ENCODE peak calls at places on chromosomes 6 and 20, in six cellular contexts. R, W, K, V, L and C are unnamed samples.

GRCh38 chr20:41499064-41499463 is 119.1 kb downstream of the CHD6 start:
- DNase-seq in W (no peak), R (no peak), K (no peak), L (no peak), V (no peak), C (no peak)

GRCh38 chr6:134802426-134803058 is 147.4 kb downstream of the ALDH8A1 start:
- DNase-seq in W (no peak), K (peak), L (no peak), R (no peak), V (no peak), C (no peak)

GRCh38 chr20:61712632-61713031 is 353.0 kb downstream of the TAF4 start:
- DNase-seq in V (no peak), L (no peak), W (peak), K (no peak), R (no peak), C (no peak)

GRCh38 chr6:44247338-44248302 is 719 bp downstream of the HSP90AB1 start:
- DNase-seq in R (peak), W (peak), K (peak), V (peak), L (peak), C (peak)

GRCh38 chr6:157800420-157801237 is 22.4 kb upstream of the SNX9 start:
- DNase-seq in K (peak), R (no peak), V (peak), W (no peak), L (no peak), C (no peak)

GRCh38 chr6:166989427-166990034 is 9.7 kb upstream of the CEP43 start:
- DNase-seq in K (peak), R (peak), L (peak), W (peak), V (peak), C (no peak)

GRCh38 chr6:119090256-119090655 is 11.8 kb upstream of the FAM184A start:
- DNase-seq in L (no peak), K (no peak), W (no peak), V (peak), R (peak), C (no peak)

GRCh38 chr6:106670236-106670635 is 40.9 kb downstream of the QRSL1 start:
- DNase-seq in K (no peak), L (no peak), V (no peak), R (no peak), W (no peak), C (no peak)

GRCh38 chr6:88220493-88220892 is 54.3 kb upstream of the CNR1 start:
- DNase-seq in R (peak), K (no peak), V (peak), W (peak), L (no peak), C (no peak)

GRCh38 chr6:56026461-56027180 is 151.2 kb upstream of the BMP5 start:
- DNase-seq in V (no peak), K (peak), R (peak), W (no peak), L (peak), C (no peak)

GRCh38 chr20:63320616-63321147 is 27.7 kb downstream of the COL20A1 start:
- DNase-seq in R (no peak), K (no peak), W (no peak), L (no peak), V (no peak), C (peak)

GRCh38 chr6:140636698-140637402 is 1262.4 kb upstream of the CITED2 start:
- DNase-seq in K (peak), V (no peak), R (no peak), L (peak), W (no peak), C (no peak)

GRCh38 chr6:63553208-63553607 is 19.1 kb upstream of the LOC128125822 start:
- DNase-seq in K (no peak), W (no peak), V (no peak), R (no peak), L (no peak), C (no peak)

GRCh38 chr6:119736680-119737079 is 387.1 kb upstream of the MAN1A1 start:
- DNase-seq in V (no peak), W (no peak), L (no peak), R (no peak), K (no peak), C (no peak)

GRCh38 chr6:152267967-152268845 is 369.0 kb downstream of the SYNE1 start:
- DNase-seq in K (peak), R (peak), W (peak), L (peak), V (peak), C (no peak)

GRCh38 chr6:142878407-142878806 is 66.6 kb downstream of the HIVEP2 start:
- DNase-seq in K (no peak), R (no peak), V (no peak), W (no peak), L (no peak), C (no peak)

GRCh38 chr6:165985926-165986646 is 181.6 kb downstream of the TBXT start:
- DNase-seq in L (no peak), R (no peak), K (peak), V (no peak), W (no peak), C (no peak)

GRCh38 chr6:170137911-170138910 is 152.7 kb downstream of the DLL1 start:
- DNase-seq in K (no peak), R (no peak), V (no peak), L (no peak), W (no peak), C (peak)

GRCh38 chr20:62485701-62486089 is 9.9 kb upstream of the GATA5 start:
- DNase-seq in R (no peak), V (no peak), K (no peak), W (no peak), L (no peak), C (no peak)

GRCh38 chr20:57685134-57685851 is 24.5 kb downstream of the PMEPA1 start:
- DNase-seq in L (no peak), R (no peak), K (no peak), W (no peak), V (no peak), C (no peak)

GRCh38 chr6:162211022-162211421 is 516.5 kb downstream of the PRKN start:
- DNase-seq in R (no peak), L (no peak), K (no peak), W (no peak), V (no peak), C (no peak)

GRCh38 chr6:27770724-27771123 is 141.5 kb downstream of the OR2B2 start:
- DNase-seq in W (no peak), L (peak), V (no peak), K (no peak), R (no peak), C (no peak)

GRCh38 chr6:88975369-88975768 is 12.0 kb upstream of the RNGTT start:
- DNase-seq in K (no peak), L (peak), R (no peak), V (no peak), W (peak), C (no peak)

GRCh38 chr20:18645851-18646250 is 58.0 kb downstream of the DTD1 start:
- DNase-seq in V (no peak), R (no peak), L (no peak), W (no peak), K (peak), C (no peak)

GRCh38 chr6:2086328-2087008 is 158.9 kb downstream of the GMDS start:
- DNase-seq in L (no peak), R (no peak), W (no peak), K (no peak), V (peak), C (no peak)

GRCh38 chr20:58251979-58252591 is 23.6 kb upstream of the ANKRD60 start:
- DNase-seq in V (peak), W (no peak), R (peak), K (peak), L (no peak), C (no peak)

GRCh38 chr6:25603251-25603650 is 48.8 kb upstream of the SCGN start:
- DNase-seq in W (no peak), V (no peak), L (no peak), K (no peak), R (no peak), C (no peak)

GRCh38 chr6:143607959-143608358 is 69.8 kb upstream of the PHACTR2 start:
- DNase-seq in R (no peak), W (no peak), V (no peak), K (no peak), L (peak), C (no peak)